ENCODE peak calls at places on chromosome 2, in four cellular contexts. W is H9, I is stomach, U is A549. O is an unnamed sample.

GRCh38 chr2:74238879-74239278 is 40.5 kb downstream of the MTHFD2 start:
- DNase-seq in W (no peak), I (no peak), U (no peak), O (no peak)

GRCh38 chr2:225889452-225889851 is 489.9 kb downstream of the NYAP2 start:
- DNase-seq in W (no peak), I (no peak), U (peak; percentile 10), O (no peak)

GRCh38 chr2:13666582-13667414 is 950.1 kb downstream of the TRIB2 start:
- DNase-seq in W (no peak), I (no peak), U (no peak), O (no peak)

GRCh38 chr2:154527962-154528361 is 170.5 kb upstream of the KCNJ3 start:
- DNase-seq in W (no peak), I (no peak), U (no peak), O (no peak)

GRCh38 chr2:105774781-105775337 is 30.1 kb downstream of the NCK2 start:
- DNase-seq in W (no peak), I (no peak), U (no peak), O (no peak)

GRCh38 chr2:39437522-39438296 is 624 bp upstream of the MAP4K3 start:
- DNase-seq in W (no peak), I (peak; percentile 64), U (peak; percentile 63), O (peak; percentile 85)

GRCh38 chr2:143936758-143937562 is 583.0 kb downstream of the ZEB2 start:
- DNase-seq in W (peak; percentile 57), I (peak; percentile 27), U (no peak), O (peak; percentile 67)

GRCh38 chr2:31011565-31011964 is 126.7 kb downstream of the GALNT14 start:
- DNase-seq in W (no peak), I (no peak), U (no peak), O (no peak)

GRCh38 chr2:22037274-22037673 is 913.5 kb downstream of the TDRD15 start:
- DNase-seq in W (no peak), I (no peak), U (no peak), O (no peak)

GRCh38 chr2:24871852-24872323 is 48.1 kb downstream of the ADCY3 start:
- DNase-seq in W (no peak), I (no peak), U (no peak), O (no peak)

GRCh38 chr2:7096726-7097352 is 179.6 kb downstream of the RNF144A start:
- DNase-seq in W (no peak), I (no peak), U (no peak), O (no peak)

GRCh38 chr2:106596844-106597243 is 109.7 kb downstream of the CD8B2 start:
- DNase-seq in W (no peak), I (no peak), U (peak; percentile 29), O (no peak)

GRCh38 chr2:72964146-72964525 is 46.8 kb downstream of the EMX1 start:
- DNase-seq in W (no peak), I (no peak), U (no peak), O (no peak)

GRCh38 chr2:72669121-72669520 is 156.7 kb downstream of the EXOC6B start:
- DNase-seq in W (no peak), I (no peak), U (peak; percentile 51), O (no peak)

GRCh38 chr2:239309398-239310245 is 91.2 kb downstream of the HDAC4 start:
- DNase-seq in W (peak; percentile 18), I (peak; percentile 24), U (no peak), O (peak; percentile 53)

GRCh38 chr2:74226648-74227213 is 28.3 kb downstream of the MTHFD2 start:
- DNase-seq in W (no peak), I (peak; percentile 78), U (no peak), O (no peak)

GRCh38 chr2:71882949-71883472 is 264.7 kb downstream of the CYP26B1 start:
- DNase-seq in W (peak; percentile 22), I (peak; percentile 46), U (peak; percentile 29), O (peak; percentile 79)

GRCh38 chr2:25373269-25373981 is 31.7 kb upstream of the DNMT3A start:
- DNase-seq in W (peak; percentile 26), I (peak; percentile 93), U (no peak), O (peak; percentile 83)

GRCh38 chr2:221005338-221005737 is 566.8 kb downstream of the EPHA4 start:
- DNase-seq in W (no peak), I (no peak), U (no peak), O (no peak)

GRCh38 chr2:158994920-158995676 is 26.7 kb downstream of the TANC1 start:
- DNase-seq in W (no peak), I (no peak), U (no peak), O (no peak)

GRCh38 chr2:234911271-234911670 is 40.5 kb upstream of the SH3BP4 start:
- DNase-seq in W (peak; percentile 11), I (no peak), U (no peak), O (no peak)

GRCh38 chr2:227460079-227460485 is 11.9 kb upstream of the AGFG1 start:
- DNase-seq in W (no peak), I (no peak), U (no peak), O (no peak)

GRCh38 chr2:58336416-58336815 is 95.3 kb upstream of the FANCL start:
- DNase-seq in W (no peak), I (no peak), U (no peak), O (no peak)

GRCh38 chr2:235594041-235594440 is 100.2 kb downstream of the AGAP1 start:
- DNase-seq in W (no peak), I (no peak), U (peak; percentile 35), O (no peak)

GRCh38 chr2:130337735-130338325 is 4.9 kb upstream of the IMP4 start:
- DNase-seq in W (no peak), I (no peak), U (no peak), O (no peak)

GRCh38 chr2:15527074-15527739 is 33.9 kb downstream of the NBAS start:
- DNase-seq in W (peak; percentile 52), I (no peak), U (no peak), O (no peak)

GRCh38 chr2:227766361-227766883 is 20.7 kb downstream of the SCYGR8 start:
- DNase-seq in W (peak; percentile 85), I (peak; percentile 85), U (peak; percentile 71), O (peak; percentile 82)

GRCh38 chr2:100470898-100471514 is 724 bp downstream of the NMS start:
- DNase-seq in W (peak; percentile 79), I (no peak), U (no peak), O (no peak)

DNA sequence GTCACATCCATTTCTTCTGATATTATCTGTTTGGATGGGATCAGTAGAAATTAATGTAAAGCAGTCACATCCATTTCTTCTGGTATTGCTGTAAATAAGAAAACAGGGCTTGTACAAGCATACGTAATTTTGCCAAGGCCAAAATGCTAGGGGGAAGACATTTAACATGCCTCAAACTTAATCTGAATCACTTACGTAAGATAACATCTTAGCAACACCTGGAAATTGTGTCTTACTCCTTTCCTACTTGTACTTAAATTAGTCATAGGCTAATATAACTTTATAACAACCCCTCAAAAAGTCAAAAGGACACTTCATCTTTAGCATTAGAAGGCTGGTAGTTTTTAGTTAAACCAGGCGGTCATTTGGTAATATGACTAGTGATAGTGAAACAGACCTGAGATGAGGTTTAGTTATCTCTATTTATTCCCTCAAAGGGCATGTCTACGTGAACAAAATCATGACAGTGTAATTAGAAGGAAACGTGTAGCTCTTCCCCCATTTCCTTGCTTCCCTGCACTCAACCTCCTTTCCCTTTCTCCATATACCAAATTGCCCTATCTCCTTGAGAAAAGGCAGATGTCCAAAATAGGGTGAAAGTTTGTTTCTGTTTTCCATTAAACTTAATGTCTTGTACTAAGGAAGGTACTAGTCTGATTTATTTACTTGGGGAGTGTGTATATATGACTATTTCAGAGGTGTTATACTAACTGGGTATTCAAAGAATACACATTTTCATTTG is 99.3 kb upstream of the FZD5 start:
- DNase-seq in W (no peak), I (no peak), U (no peak), O (no peak)
- H3K27ac ChIP-seq in W (no peak overlapping the region), I (no peak overlapping the region), U (peak overlapping the region; percentile 72), O (no peak overlapping the region)

DNA sequence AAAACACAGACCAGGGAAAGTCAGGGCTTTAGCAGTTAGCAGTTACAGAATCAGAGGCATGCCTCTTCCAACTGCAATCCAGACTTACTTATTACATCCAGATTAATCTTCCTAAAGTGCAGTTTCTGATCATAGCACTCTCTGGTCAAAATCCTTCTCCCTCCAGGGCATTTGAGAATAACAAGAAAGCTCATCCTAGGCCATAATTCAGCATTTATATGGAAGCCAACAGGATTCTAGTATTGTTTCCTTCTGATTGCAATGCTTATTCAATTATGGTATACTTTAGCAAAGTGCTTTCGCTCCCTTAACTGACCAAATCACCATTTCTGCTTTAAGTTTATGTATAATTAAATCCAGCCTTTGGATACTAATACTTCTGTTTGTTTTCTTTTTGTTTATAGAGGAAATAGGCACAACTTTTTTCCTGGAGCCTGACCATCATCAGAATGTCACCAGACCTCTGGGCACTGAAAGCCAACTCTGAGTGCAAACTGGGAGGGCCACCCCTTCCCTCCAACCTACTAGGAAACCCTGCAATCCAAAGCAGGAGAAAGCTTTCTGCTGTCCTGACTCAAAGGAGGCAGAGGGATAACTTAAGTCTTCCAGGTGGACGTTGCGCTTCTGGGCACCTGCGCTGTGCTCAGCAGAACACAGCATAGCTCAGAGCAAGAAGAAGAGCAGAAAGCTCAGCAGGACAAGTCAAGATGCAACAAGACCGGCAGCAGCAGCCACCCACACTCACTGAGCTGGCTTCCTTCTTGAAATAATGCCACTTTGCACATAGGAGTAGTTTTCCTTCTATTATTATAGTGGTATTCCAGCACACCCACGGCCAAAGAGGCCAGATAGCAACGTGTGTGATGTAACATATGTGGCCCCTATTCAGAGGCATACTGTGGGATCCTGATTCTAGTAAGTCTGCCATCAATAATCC is 99.3 kb downstream of the STK39 start:
- DNase-seq in W (no peak), I (no peak), U (no peak), O (no peak)
- H3K27ac ChIP-seq in W (no peak overlapping the region), I (no peak overlapping the region), U (no peak overlapping the region), O (no peak overlapping the region)

GRCh38 chr2:46876741-46877384 is 38.7 kb downstream of the MCFD2 start:
- DNase-seq in W (no peak), I (peak; percentile 37), U (peak; percentile 82), O (no peak)

GRCh38 chr2:46878240-46878877 is 37.2 kb downstream of the MCFD2 start:
- DNase-seq in W (no peak), I (no peak), U (no peak), O (no peak)

GRCh38 chr2:46878886-46879285 is 36.7 kb downstream of the MCFD2 start:
- DNase-seq in W (peak; percentile 46), I (no peak), U (no peak), O (no peak)

GRCh38 chr2:46879511-46879910 is 36.1 kb downstream of the MCFD2 start:
- DNase-seq in W (no peak), I (no peak), U (no peak), O (no peak)

DNA sequence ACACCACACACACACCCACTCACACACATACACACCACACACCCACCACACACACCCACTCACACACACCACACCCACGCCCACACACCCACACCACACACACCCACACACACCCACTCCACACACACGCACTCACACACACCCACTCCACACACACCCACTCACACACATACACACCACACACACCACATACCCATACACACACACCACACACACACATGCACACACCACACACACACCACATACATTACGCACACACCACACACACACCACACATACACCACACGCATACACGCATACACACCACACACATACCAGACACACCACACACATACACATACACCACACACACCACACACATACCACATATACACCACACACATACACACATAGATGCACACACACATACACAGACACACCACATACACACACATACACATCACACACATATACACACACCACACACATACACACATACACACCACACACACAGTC is 37.9 kb downstream of the MCFD2 start:
- DNase-seq in W (no peak), I (no peak), U (no peak), O (no peak)
- H3K27ac ChIP-seq in W (no peak overlapping the region), I (no peak overlapping the region), U (peak overlapping the region; percentile 87), O (no peak overlapping the region)

DNA sequence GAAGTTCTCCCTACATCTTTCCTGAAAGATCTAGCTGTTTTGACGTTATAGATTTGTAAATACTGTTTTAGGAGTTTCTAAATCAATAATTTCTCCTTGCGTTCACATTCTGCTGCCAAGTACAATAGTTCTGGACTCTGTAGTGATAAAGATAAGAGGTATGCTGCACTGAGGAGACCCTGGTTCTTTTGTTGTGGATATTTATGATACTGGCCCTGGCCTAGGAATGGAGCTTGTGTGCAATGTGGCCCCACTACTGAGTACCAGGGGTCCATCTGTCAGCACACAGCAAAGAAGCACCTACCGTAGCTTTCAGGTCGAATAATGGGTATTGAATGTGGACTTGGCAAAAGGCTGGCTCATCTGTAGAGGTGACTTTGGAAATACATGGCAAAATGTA is 85.0 kb downstream of the MAP3K20 start:
- DNase-seq in W (no peak), I (no peak), U (no peak), O (no peak)
- H3K27ac ChIP-seq in W (no peak overlapping the region), I (peak overlapping the region; percentile 49), U (peak overlapping the region; percentile 78), O (peak overlapping the region; percentile 71)

O was measured in upper lobe of right lung.